ENCODE peak calls at places on chromosomes 4 and X, in five cellular contexts. W is cardiac fibroblast, C is fibroblast of the aortic adventitia, N is mucosa of descending colon, S is foreskin fibroblast. P is an unnamed sample.

GRCh38 chr4:55553442-55553841 is 6.7 kb upstream of the CLOCK start:
- DNase-seq in C (peak), N (no peak), W (peak), S (peak), P (no peak)

GRCh38 chr4:38371391-38371851 is 292.6 kb upstream of the KLF3 start:
- DNase-seq in W (peak), C (peak), S (peak), N (no peak), P (no peak)

GRCh38 chr4:54902261-54902660 is 223.1 kb downstream of the KDR start:
- DNase-seq in N (no peak), W (peak), C (no peak), S (no peak), P (no peak)

GRCh38 chr4:3515646-3516045 is 16.6 kb downstream of the LRPAP1 start:
- DNase-seq in W (no peak), S (no peak), N (no peak), C (no peak), P (no peak)

GRCh38 chr4:139902328-139903217 is 237.0 kb downstream of the MGST2 start:
- DNase-seq in C (no peak), W (no peak), S (peak), N (no peak), P (no peak)

GRCh38 chr4:24967346-24967745 is 54.5 kb upstream of the CCDC149 start:
- DNase-seq in C (no peak), W (no peak), N (no peak), S (no peak), P (no peak)

GRCh38 chrX:51976503-51976902 is 83.1 kb downstream of the MAGED1 start:
- DNase-seq in N (no peak), S (no peak), W (no peak), C (no peak), P (no peak)

GRCh38 chr4:122826596-122827257 is at the start of gene FGF2:
- DNase-seq in N (peak), C (peak), S (peak), W (peak), P (no peak)

GRCh38 chr4:118761387-118762016 is 74.4 kb downstream of the SEC24D start:
- DNase-seq in S (no peak), C (peak), W (peak), N (no peak), P (no peak)

GRCh38 chr4:39043697-39044363 is 11.6 kb upstream of the TMEM156 start:
- DNase-seq in C (peak), W (peak), N (no peak), S (no peak), P (no peak)

DNA sequence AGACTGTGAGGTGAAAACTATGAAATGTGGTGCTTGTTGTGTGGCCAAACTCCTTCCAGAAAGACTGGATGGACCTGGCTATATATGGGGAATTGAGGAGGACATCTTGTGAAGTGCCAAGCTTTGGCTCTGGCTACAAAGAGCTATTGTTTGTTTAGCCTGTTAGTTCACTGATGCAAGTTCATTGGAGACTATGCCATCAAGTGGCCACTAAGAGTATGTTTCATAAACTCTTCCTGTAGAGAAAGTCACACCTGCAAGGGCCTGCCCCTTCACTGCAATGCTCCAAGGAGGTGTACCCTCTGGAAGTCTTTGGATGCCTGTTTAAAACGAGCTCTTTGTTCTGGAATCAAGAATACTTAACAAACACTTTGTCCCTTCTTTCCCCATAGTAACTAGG is 382.0 kb downstream of the GABRG1 start:
- DNase-seq in N (no peak), W (no peak), C (no peak), S (no peak), P (no peak)
- TF ChIP-seq CTCF in N (no peak), W (no peak), C (no peak), S (no peak), P (peak)

GRCh38 chr4:125262079-125262478 is 52.7 kb upstream of the FAT4 start:
- DNase-seq in W (no peak), S (no peak), N (no peak), C (no peak), P (no peak)

GRCh38 chr4:125265846-125266245 is 48.9 kb upstream of the FAT4 start:
- DNase-seq in C (no peak), N (no peak), S (no peak), W (no peak), P (no peak)

GRCh38 chr4:125268065-125268755 is 46.5 kb upstream of the FAT4 start:
- DNase-seq in N (no peak), C (no peak), W (no peak), S (peak), P (no peak)

DNA sequence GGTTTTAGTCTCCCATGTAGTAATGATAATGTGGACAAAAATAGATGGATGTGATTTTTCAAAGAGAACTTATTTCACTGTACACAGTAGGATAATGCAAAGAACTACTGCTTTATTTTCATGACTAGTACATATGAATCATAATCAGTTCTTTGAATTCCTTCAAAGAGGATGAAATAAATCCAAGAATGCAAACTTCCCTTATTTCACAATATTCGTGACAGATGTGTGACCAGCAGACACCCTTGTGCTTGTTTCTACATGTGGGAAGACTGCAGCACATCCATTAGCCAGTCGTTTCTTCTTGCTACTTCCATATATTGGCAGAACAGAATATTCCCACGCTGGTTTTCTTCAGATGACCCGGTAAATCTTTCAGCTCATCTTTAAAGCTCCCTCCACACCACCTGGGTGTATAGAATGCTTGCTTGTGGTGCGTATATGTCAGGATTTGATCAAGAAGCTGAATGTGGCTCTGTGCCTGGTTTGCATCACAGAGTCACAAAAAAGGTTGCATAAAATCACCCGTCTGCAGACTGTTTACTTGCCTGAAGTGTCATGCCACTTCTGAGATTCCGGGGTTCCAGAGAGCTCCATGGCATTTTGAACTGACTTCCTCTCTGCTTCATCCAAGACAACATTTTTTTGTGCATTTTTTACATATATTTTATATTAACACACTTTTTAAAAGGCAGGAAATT is 47.7 kb upstream of the FAT4 start:
- DNase-seq in S (peak), C (peak), N (no peak), W (peak), P (no peak)
- H3K4me3 ChIP-seq in S (no peak), C (no peak), N (no peak), W (no peak), P (no peak)

GRCh38 chr4:100938698-100939097 is 408.6 kb downstream of the PPP3CA start:
- DNase-seq in N (no peak), W (no peak), C (no peak), S (no peak), P (no peak)

GRCh38 chr4:100929753-100930152 is 411.9 kb upstream of the EMCN start:
- DNase-seq in S (no peak), N (no peak), W (no peak), C (no peak), P (no peak)

GRCh38 chr4:100933628-100934027 is 413.7 kb downstream of the PPP3CA start:
- DNase-seq in W (peak), C (peak), N (no peak), S (peak), P (no peak)

GRCh38 chr4:100936676-100937390 is 410.5 kb downstream of the PPP3CA start:
- DNase-seq in W (peak), C (peak), N (no peak), S (no peak), P (no peak)

DNA sequence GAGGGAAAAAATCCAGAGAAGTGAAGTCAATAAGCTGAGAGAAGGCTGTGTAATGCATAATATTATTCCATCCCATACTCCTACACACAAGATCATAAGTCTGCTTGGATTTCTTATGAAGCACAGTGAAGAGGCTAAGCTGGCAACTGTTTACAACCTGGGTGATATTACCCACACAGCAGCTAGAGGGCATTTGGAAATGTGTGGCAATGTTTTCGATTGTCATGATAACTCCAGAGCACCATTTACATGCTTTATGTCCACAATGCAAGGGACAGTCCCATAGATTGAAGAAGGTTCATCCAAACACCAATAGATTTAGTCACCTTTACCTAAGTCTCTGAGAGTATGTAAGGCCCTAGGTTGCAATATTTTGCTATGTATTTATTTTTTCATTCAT is 412.2 kb downstream of the PPP3CA start:
- DNase-seq in N (no peak), S (peak), C (peak), W (peak), P (no peak)
- TF ChIP-seq CTCF in N (no peak), S (peak), C (peak), W (peak), P (peak)

GRCh38 chr4:172104534-172104933 is 291.3 kb downstream of the GALNTL6 start:
- DNase-seq in N (no peak), C (no peak), S (no peak), W (no peak), P (no peak)
- H3K4me3 ChIP-seq in N (no peak), C (no peak), S (no peak), W (no peak), P (no peak)

GRCh38 chr4:8237256-8237989 is 32.1 kb upstream of the HTRA3 start:
- DNase-seq in W (no peak), C (no peak), N (no peak), S (no peak), P (no peak)

GRCh38 chr4:8239226-8239625 is 30.3 kb upstream of the HTRA3 start:
- DNase-seq in W (no peak), C (no peak), N (no peak), S (no peak), P (no peak)

GRCh38 chr4:8238061-8238511 is 31.5 kb upstream of the HTRA3 start:
- DNase-seq in S (no peak), W (no peak), N (peak), C (no peak), P (no peak)

GRCh38 chr4:8239661-8240060 is 29.9 kb upstream of the HTRA3 start:
- DNase-seq in S (no peak), C (no peak), N (no peak), W (no peak), P (no peak)

DNA sequence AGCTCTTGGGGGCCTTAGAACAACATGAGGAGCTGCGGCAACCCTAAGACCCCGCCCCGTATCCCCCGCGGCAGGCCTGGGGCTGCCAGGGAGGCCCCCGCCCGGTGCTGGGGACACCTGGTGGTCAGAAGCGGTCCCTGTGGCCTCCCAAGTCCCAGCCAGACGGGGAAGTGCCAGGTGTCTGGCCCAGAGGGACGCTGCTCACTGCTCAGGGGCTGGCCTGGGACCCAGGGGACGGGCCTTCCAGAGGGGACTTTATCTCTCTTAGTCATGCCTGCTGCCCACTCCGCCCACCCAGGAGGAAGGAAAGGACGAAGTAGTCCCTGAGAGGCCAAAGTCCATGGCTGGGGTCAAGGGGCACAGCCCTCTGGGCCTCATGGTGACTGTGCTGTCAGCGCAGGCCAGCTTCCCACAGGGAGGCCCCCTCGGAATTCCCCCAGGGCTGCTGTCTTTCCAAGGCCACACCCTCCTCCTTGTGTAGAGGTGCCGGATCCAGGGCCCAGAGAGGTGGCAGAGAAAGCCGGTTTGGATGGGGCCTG is 31.0 kb upstream of the HTRA3 start:
- DNase-seq in C (no peak), S (no peak), W (no peak), N (no peak), P (no peak)
- TF ChIP-seq CTCF in C (peak), S (peak), W (peak), N (no peak), P (peak)

GRCh38 chrX:149499766-149500165 is 5.3 kb downstream of the IDS start:
- DNase-seq in N (no peak), C (no peak), S (no peak), W (no peak), P (no peak)
- H3K4me3 ChIP-seq in N (no peak), C (no peak), S (no peak), W (no peak), P (no peak)

GRCh38 chrX:85851418-85851817 is 195.9 kb downstream of the CHM start:
- DNase-seq in C (no peak), S (no peak), N (peak), W (peak), P (no peak)
- TF ChIP-seq CTCF in C (peak), S (peak), N (no peak), W (peak), P (peak)

DNA sequence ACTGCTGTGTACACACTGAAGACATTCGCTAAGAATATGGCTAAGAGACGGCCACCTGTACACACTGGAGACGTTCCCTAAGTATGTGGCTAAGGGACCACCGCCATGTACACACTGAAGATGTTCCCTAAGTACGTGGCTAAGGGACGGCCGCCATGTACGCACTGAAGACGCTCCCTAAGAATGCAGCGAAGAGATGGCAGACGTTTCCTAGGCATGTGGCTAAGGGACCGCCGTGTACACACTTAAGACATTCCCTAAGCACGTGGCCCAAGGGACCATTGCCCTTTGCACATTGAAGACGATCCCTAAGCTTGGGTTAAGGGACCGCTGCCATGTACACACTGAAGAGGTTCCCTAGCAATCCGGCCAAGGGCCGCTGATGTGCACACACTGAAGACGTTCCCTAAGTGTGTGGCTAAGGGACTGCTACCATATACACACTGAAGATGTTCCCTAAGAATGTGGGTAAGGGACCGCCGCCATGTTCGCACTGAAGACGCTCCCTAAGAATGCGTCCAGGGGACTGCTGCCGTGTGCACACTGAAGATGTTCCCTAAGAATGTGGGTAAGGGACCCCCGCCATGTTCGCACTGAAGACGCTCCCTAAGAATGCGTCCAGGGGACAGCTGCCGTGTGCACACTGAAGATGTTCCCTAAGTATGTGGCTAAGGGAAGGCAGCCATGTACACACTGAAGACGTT is 36.7 kb downstream of the DHRSX start:
- DNase-seq in C (no peak), N (no peak), W (peak), S (no peak), P (no peak)
- H3K4me3 ChIP-seq in C (no peak), N (no peak), W (no peak), S (no peak), P (no peak)